ENCODE peak calls at places on chromosomes 11 and 22, in nine cellular contexts. I, S, E, Q, F, D, U, X and W are unnamed samples.

GRCh38 chr22:20084547-20085413 is 4.7 kb downstream of the DGCR8 start:
- DNase-seq in I (peak; percentile 74), S (peak; percentile 22), E (no peak), Q (no peak), F (no peak), D (peak; percentile 62), U (no peak), X (peak; percentile 14), W (peak; percentile 35)

GRCh38 chr11:103897156-103897555 is 139.3 kb upstream of the DDI1 start:
- DNase-seq in I (no peak), S (no peak), E (no peak), Q (no peak), F (no peak), D (no peak), U (peak; percentile 59), X (peak; percentile 10), W (no peak)

GRCh38 chr11:131408011-131408640 is 37.7 kb downstream of the NTM start:
- DNase-seq in I (peak; percentile 64), S (no peak), E (no peak), Q (peak; percentile 40), F (peak; percentile 25), D (no peak), U (no peak), X (no peak), W (no peak)

GRCh38 chr11:12540075-12540685 is 134.0 kb upstream of the TEAD1 start:
- DNase-seq in I (no peak), S (no peak), E (no peak), Q (peak; percentile 38), F (no peak), D (no peak), U (no peak), X (peak; percentile 64), W (no peak)

GRCh38 chr22:41021039-41021654 is 70.0 kb downstream of the RBX1 start:
- DNase-seq in I (peak; percentile 27), S (peak; percentile 23), E (no peak), Q (no peak), F (peak; percentile 14), D (peak; percentile 79), U (no peak), X (peak; percentile 37), W (peak; percentile 72)

GRCh38 chr11:61699737-61700160 is 19.6 kb downstream of the DAGLA start:
- DNase-seq in I (no peak), S (peak; percentile 34), E (no peak), Q (no peak), F (peak; percentile 64), D (no peak), U (no peak), X (no peak), W (peak; percentile 90)

GRCh38 chr11:10828407-10828806 is 19.7 kb upstream of the EIF4G2 start:
- DNase-seq in I (no peak), S (no peak), E (no peak), Q (no peak), F (no peak), D (no peak), U (no peak), X (no peak), W (no peak)

GRCh38 chr11:76599041-76600013 is 71.2 kb downstream of the LRRC32 start:
- DNase-seq in I (no peak), S (no peak), E (no peak), Q (no peak), F (no peak), D (no peak), U (no peak), X (no peak), W (no peak)

GRCh38 chr11:198236-198806 is 5.4 kb downstream of the SCGB1C1 start:
- DNase-seq in I (no peak), S (no peak), E (no peak), Q (no peak), F (no peak), D (peak; percentile 66), U (no peak), X (no peak), W (peak; percentile 75)

GRCh38 chr11:65781152-65781961 is 581 bp upstream of the AP5B1 start:
- DNase-seq in I (peak; percentile 64), S (peak; percentile 54), E (no peak), Q (no peak), F (no peak), D (peak; percentile 85), U (peak; percentile 35), X (peak; percentile 45), W (peak; percentile 78)

GRCh38 chr11:113137735-113138529 is 176.5 kb upstream of the TTC12 start:
- DNase-seq in I (peak; percentile 68), S (no peak), E (no peak), Q (no peak), F (no peak), D (no peak), U (no peak), X (no peak), W (no peak)

GRCh38 chr11:73563539-73564200 is 34.2 kb downstream of the FAM168A start:
- DNase-seq in I (no peak), S (no peak), E (no peak), Q (no peak), F (no peak), D (no peak), U (no peak), X (no peak), W (no peak)

GRCh38 chr11:117613521-117613920 is 183.5 kb downstream of the DSCAML1 start:
- DNase-seq in I (no peak), S (no peak), E (no peak), Q (no peak), F (no peak), D (no peak), U (no peak), X (no peak), W (no peak)

GRCh38 chr11:75667268-75667830 is 1.5 kb downstream of the MAP6 start:
- DNase-seq in I (peak; percentile 80), S (peak; percentile 67), E (no peak), Q (peak; percentile 60), F (peak; percentile 33), D (peak; percentile 84), U (no peak), X (peak; percentile 8), W (peak; percentile 81)

GRCh38 chr11:30698425-30698824 is 112.3 kb upstream of the MPPED2 start:
- DNase-seq in I (no peak), S (no peak), E (no peak), Q (no peak), F (no peak), D (no peak), U (no peak), X (no peak), W (no peak)

GRCh38 chr11:68013611-68014156 is 3.6 kb downstream of the ALDH3B1 start:
- DNase-seq in I (no peak), S (no peak), E (no peak), Q (no peak), F (no peak), D (peak; percentile 76), U (no peak), X (no peak), W (peak; percentile 71)

GRCh38 chr11:34789196-34789834 is 126.9 kb downstream of the APIP start:
- DNase-seq in I (no peak), S (no peak), E (no peak), Q (no peak), F (no peak), D (no peak), U (no peak), X (no peak), W (no peak)

GRCh38 chr11:66626382-66626781 is 10.0 kb downstream of the RBM14 start:
- DNase-seq in I (no peak), S (no peak), E (no peak), Q (no peak), F (no peak), D (no peak), U (no peak), X (no peak), W (no peak)

GRCh38 chr11:122711362-122711761 is 55.8 kb downstream of the UBASH3B start:
- DNase-seq in I (no peak), S (no peak), E (no peak), Q (no peak), F (no peak), D (no peak), U (peak; percentile 46), X (no peak), W (no peak)

GRCh38 chr22:49236541-49237075 is 591.1 kb downstream of the BRD1 start:
- DNase-seq in I (no peak), S (no peak), E (no peak), Q (no peak), F (no peak), D (no peak), U (no peak), X (no peak), W (no peak)

GRCh38 chr11:102517670-102518069 is 12.9 kb downstream of the MMP7 start:
- DNase-seq in I (no peak), S (peak; percentile 51), E (no peak), Q (no peak), F (no peak), D (no peak), U (no peak), X (no peak), W (no peak)

GRCh38 chr22:45426387-45426786 is 12.9 kb downstream of the RIBC2 start:
- DNase-seq in I (no peak), S (no peak), E (no peak), Q (no peak), F (no peak), D (peak; percentile 58), U (no peak), X (no peak), W (peak; percentile 57)

DNA sequence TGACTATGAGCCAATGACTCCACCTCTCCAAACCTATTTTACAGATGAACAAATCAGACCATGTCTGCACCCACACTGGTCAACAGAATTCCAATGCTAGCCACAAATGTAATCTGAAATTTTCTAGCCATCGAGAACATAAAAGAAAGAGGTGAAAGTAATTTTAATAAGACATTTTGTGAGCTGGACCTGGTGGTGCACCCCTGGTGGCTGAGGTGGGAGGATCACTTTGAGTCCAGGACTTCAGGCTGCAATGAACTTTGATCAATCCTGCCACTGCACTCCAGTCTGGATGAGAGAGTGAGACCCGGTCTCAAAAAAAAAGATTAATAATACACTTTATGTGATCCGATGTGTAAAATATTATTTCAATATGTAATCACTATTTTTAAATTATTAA is 9.4 kb upstream of the RNF185 start:
- DNase-seq in I (no peak), S (no peak), E (no peak), Q (no peak), F (no peak), D (no peak), U (no peak), X (peak; percentile 40), W (no peak)
- TF ChIP-seq CTCF in I (peak; percentile 65), S (no peak), E (peak; percentile 58), Q (peak; percentile 6), F (no peak), D (no peak), U (peak; percentile 39), X (peak; percentile 57), W (peak; percentile 30)

GRCh38 chr11:27158763-27159679 is 118.4 kb downstream of the BBOX1 start:
- DNase-seq in I (peak; percentile 34), S (peak; percentile 60), E (peak; percentile 48), Q (peak; percentile 84), F (no peak), D (no peak), U (peak; percentile 70), X (peak; percentile 87), W (no peak)
- TF ChIP-seq CTCF in I (peak; percentile 65), S (peak; percentile 93), E (peak; percentile 89), Q (peak; percentile 90), F (peak; percentile 77), D (peak; percentile 71), U (peak; percentile 70), X (peak; percentile 68), W (peak; percentile 87)

GRCh38 chr11:119888119-119888518 is 159.1 kb upstream of the NECTIN1 start:
- DNase-seq in I (no peak), S (no peak), E (no peak), Q (no peak), F (no peak), D (no peak), U (no peak), X (no peak), W (no peak)
- TF ChIP-seq CTCF in I (no peak), S (no peak), E (no peak), Q (no peak), F (no peak), D (no peak), U (no peak), X (no peak), W (no peak)

GRCh38 chr11:129785383-129786111 is 30.1 kb upstream of the TMEM45B start:
- DNase-seq in I (no peak), S (no peak), E (no peak), Q (peak; percentile 8), F (no peak), D (no peak), U (no peak), X (peak; percentile 29), W (no peak)
- TF ChIP-seq CTCF in I (no peak), S (peak; percentile 39), E (peak; percentile 30), Q (peak; percentile 55), F (peak; percentile 36), D (peak; percentile 13), U (no peak), X (no peak), W (no peak)